ENCODE peak calls at places on chromosome 13, in nine cellular contexts. C is A549, A is heart right ventricle, I is cardiac fibroblast, L is fibroblast of the aortic adventitia, N is HFF-Myc, V is tibial nerve, T is GM23338, R is ovary. X is an unnamed sample.

GRCh38 chr13:100734194-100734720 is 59.7 kb upstream of the TMTC4 start:
- DNase-seq in C (no peak), A (no peak), I (no peak), L (no peak), N (no peak), V (no peak), T (no peak), R (no peak), X (no peak)

GRCh38 chr13:105073041-105073440 is 1462.4 kb downstream of the EFNB2 start:
- DNase-seq in C (no peak), A (no peak), I (no peak), L (no peak), N (no peak), V (no peak), T (no peak), R (no peak), X (no peak)

GRCh38 chr13:21486322-21486721 is 27.2 kb upstream of the ZDHHC20 start:
- DNase-seq in C (no peak), A (no peak), I (no peak), L (no peak), N (no peak), V (no peak), T (no peak), R (no peak), X (no peak)

GRCh38 chr13:78194904-78195639 is 276.4 kb upstream of the EDNRB start:
- DNase-seq in C (no peak), A (no peak), I (peak), L (peak), N (no peak), V (no peak), T (peak), R (no peak), X (peak)

GRCh38 chr13:53001871-53002270 is 26.7 kb upstream of the OLFM4 start:
- DNase-seq in C (no peak), A (no peak), I (no peak), L (no peak), N (no peak), V (no peak), T (no peak), R (no peak), X (no peak)

GRCh38 chr13:73462241-73462640 is 403.4 kb downstream of the KLF5 start:
- DNase-seq in C (no peak), A (no peak), I (peak), L (no peak), N (no peak), V (no peak), T (no peak), R (no peak), X (no peak)

GRCh38 chr13:99859178-99860177 is 112.1 kb downstream of the ZIC5 start:
- DNase-seq in C (no peak), A (no peak), I (no peak), L (no peak), N (peak), V (no peak), T (no peak), R (no peak), X (no peak)

GRCh38 chr13:99496322-99497142 is 4.7 kb upstream of the TM9SF2 start:
- DNase-seq in C (no peak), A (peak), I (peak), L (peak), N (no peak), V (peak), T (peak), R (peak), X (peak)

GRCh38 chr13:43985437-43986051 is 105.8 kb downstream of the LACC1 start:
- DNase-seq in C (no peak), A (no peak), I (no peak), L (no peak), N (no peak), V (no peak), T (no peak), R (no peak), X (no peak)

GRCh38 chr13:101053289-101053688 is 363.0 kb downstream of the NALCN start:
- DNase-seq in C (no peak), A (no peak), I (no peak), L (peak), N (no peak), V (no peak), T (no peak), R (no peak), X (no peak)

GRCh38 chr13:106262886-106263285 is 272.6 kb downstream of the EFNB2 start:
- DNase-seq in C (no peak), A (no peak), I (no peak), L (no peak), N (no peak), V (no peak), T (no peak), R (no peak), X (no peak)

GRCh38 chr13:42039457-42039945 is 8.9 kb upstream of the DGKH start:
- DNase-seq in C (peak), A (no peak), I (no peak), L (no peak), N (no peak), V (peak), T (no peak), R (no peak), X (no peak)

GRCh38 chr13:91785435-91786137 is 387.2 kb downstream of the GPC5 start:
- DNase-seq in C (no peak), A (no peak), I (no peak), L (no peak), N (no peak), V (no peak), T (no peak), R (no peak), X (no peak)

GRCh38 chr13:75801388-75801787 is 165.3 kb downstream of the LMO7 start:
- DNase-seq in C (no peak), A (no peak), I (no peak), L (no peak), N (no peak), V (no peak), T (no peak), R (no peak), X (no peak)

GRCh38 chr13:75803175-75803611 is 167.1 kb downstream of the LMO7 start:
- DNase-seq in C (no peak), A (no peak), I (no peak), L (no peak), N (no peak), V (no peak), T (peak), R (no peak), X (no peak)

GRCh38 chr13:75798353-75799245 is 162.5 kb downstream of the LMO7 start:
- DNase-seq in C (no peak), A (no peak), I (peak), L (peak), N (peak), V (no peak), T (no peak), R (no peak), X (peak)

GRCh38 chr13:75802161-75802560 is 166.0 kb downstream of the LMO7 start:
- DNase-seq in C (no peak), A (no peak), I (no peak), L (no peak), N (no peak), V (no peak), T (no peak), R (no peak), X (no peak)

DNA sequence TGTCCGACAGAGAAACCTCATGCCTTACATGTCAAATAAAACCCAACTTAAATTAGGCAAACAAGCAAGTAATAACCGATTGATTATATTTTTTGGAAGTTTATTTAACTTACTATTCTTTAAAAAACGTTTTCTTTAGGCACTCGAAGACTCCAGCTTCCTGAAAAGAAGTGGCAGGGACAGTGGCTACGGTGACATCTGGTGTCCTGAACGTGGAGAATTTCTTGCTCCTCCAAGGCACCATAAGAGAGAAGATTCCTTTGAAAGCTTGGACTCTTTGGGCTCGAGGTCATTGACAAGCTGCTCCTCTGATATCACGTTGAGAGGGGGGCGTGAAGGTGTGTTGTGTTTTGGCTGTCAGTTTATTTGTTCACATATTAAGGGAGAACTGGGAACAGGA is 164.4 kb downstream of the LMO7 start:
- DNase-seq in C (no peak), A (no peak), I (no peak), L (no peak), N (no peak), V (no peak), T (peak), R (no peak), X (no peak)
- TF ChIP-seq CTCF in C (peak), A (no peak), I (no peak), L (no peak), N (no peak), V (no peak), T (no peak), R (no peak), X (no peak)

DNA sequence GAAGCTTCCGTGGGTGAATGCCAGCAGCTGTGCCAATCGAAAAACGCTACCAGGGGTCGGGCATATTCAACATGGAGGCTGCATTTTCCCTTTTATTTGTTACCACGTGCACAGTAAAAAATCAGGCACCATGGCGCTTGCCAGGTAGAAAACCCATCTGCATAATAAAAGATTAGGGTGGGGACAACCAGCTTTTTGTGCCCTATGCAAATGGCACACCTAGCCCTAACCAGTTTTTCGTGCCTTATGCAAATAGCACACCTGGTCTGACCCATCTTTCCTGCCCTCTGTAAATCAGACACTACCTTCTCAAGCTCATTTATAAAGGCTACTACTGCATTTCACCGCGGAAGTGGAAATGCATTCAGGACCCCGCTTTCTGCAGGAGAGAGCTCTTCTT is 62.1 kb upstream of the FREM2 start:
- DNase-seq in C (no peak), A (no peak), I (no peak), L (no peak), N (no peak), V (no peak), T (peak), R (no peak), X (no peak)
- H3K4me3 ChIP-seq in C (no peak), A (no peak), I (no peak), L (no peak), N (no peak), V (no peak), T (peak), R (no peak), X (no peak)

GRCh38 chr13:79543883-79544282 is 62.9 kb downstream of the NDFIP2 start:
- DNase-seq in C (no peak), A (no peak), I (no peak), L (no peak), N (no peak), V (no peak), T (no peak), R (no peak), X (no peak)

GRCh38 chr13:79547211-79547610 is 66.3 kb downstream of the NDFIP2 start:
- DNase-seq in C (no peak), A (no peak), I (no peak), L (no peak), N (no peak), V (no peak), T (no peak), R (no peak), X (no peak)

GRCh38 chr13:79549355-79550106 is 68.6 kb downstream of the NDFIP2 start:
- DNase-seq in C (no peak), A (no peak), I (no peak), L (peak), N (no peak), V (no peak), T (no peak), R (no peak), X (no peak)

GRCh38 chr13:79547821-79548220 is 66.9 kb downstream of the NDFIP2 start:
- DNase-seq in C (no peak), A (no peak), I (no peak), L (no peak), N (no peak), V (no peak), T (no peak), R (no peak), X (no peak)

DNA sequence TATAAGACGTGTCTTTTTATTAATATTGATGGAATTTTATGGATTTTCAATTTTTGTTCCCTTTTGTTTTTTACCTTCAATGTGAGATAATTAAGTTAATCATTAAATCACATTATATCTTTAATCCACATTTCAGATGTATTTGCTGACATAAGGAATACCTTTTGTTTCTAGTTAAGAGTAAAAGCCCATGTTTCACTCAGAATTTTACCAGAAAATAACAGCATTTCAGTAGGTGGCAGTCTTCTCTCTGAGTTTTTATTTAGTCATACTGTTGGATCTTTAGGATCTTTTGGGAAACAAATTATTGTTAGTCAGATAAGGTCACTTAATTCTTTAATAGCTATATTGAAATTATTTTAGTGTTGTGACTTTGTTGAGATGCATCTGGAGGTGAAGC is 67.9 kb downstream of the NDFIP2 start:
- DNase-seq in C (no peak), A (no peak), I (peak), L (peak), N (no peak), V (no peak), T (no peak), R (no peak), X (peak)
- TF ChIP-seq CTCF in C (peak), A (no peak), I (peak), L (peak), N (no peak), V (no peak), T (peak), R (no peak), X (peak)

GRCh38 chr13:49217962-49218492 is 2.1 kb upstream of the MLNR start:
- DNase-seq in C (no peak), A (no peak), I (no peak), L (no peak), N (no peak), V (no peak), T (peak), R (no peak), X (no peak)

GRCh38 chr13:49220856-49221614 is 897 bp downstream of the MLNR start:
- DNase-seq in C (no peak), A (peak), I (peak), L (no peak), N (no peak), V (no peak), T (peak), R (no peak), X (peak)

GRCh38 chr13:49218493-49219051 is 1.6 kb upstream of the MLNR start:
- DNase-seq in C (no peak), A (no peak), I (peak), L (no peak), N (no peak), V (no peak), T (peak), R (no peak), X (no peak)

GRCh38 chr13:49219647-49220034 is 497 bp upstream of the MLNR start:
- DNase-seq in C (no peak), A (no peak), I (peak), L (peak), N (no peak), V (no peak), T (no peak), R (no peak), X (no peak)

GRCh38 chr13:49220035-49220855 is at the start of gene MLNR:
- DNase-seq in C (peak), A (peak), I (no peak), L (no peak), N (no peak), V (no peak), T (peak), R (no peak), X (peak)
- H3K4me3 ChIP-seq in C (peak), A (peak), I (peak), L (peak), N (no peak), V (peak), T (peak), R (peak), X (no peak)

GRCh38 chr13:102726430-102726829 is 31.6 kb upstream of the METTL21C start:
- DNase-seq in C (no peak), A (no peak), I (no peak), L (no peak), N (no peak), V (no peak), T (no peak), R (no peak), X (peak)
- TF ChIP-seq CTCF in C (no peak), A (no peak), I (no peak), L (no peak), N (no peak), V (no peak), T (no peak), R (no peak), X (no peak)

GRCh38 chr13:30371649-30372265 is 50.5 kb upstream of the UBE2L5 start:
- DNase-seq in C (no peak), A (no peak), I (peak), L (peak), N (no peak), V (no peak), T (no peak), R (no peak), X (peak)
- H3K4me3 ChIP-seq in C (no peak), A (no peak), I (no peak), L (no peak), N (no peak), V (no peak), T (no peak), R (no peak), X (no peak)

DNA sequence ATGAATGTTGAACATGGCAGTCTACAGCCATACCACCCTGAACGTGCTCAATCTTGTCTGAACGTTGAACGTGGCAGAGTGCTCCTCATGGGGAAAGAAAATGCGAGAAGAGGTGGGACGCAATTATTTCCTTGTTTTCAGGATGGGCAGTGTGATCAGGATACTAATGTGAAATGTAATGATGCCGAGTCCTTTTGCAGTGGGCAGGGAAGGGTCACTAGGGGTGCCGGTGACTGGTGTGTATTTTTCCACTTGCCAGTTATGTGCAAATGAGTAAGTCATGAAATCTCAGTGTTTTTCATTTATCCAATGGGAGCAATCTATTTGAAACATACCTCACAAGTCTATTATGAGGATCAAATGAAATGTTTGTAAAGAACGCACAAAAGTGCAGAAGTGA is 84.8 kb downstream of the LNX2 start:
- DNase-seq in C (no peak), A (no peak), I (no peak), L (no peak), N (no peak), V (no peak), T (no peak), R (no peak), X (no peak)
- TF ChIP-seq CTCF in C (peak), A (no peak), I (no peak), L (no peak), N (no peak), V (no peak), T (no peak), R (no peak), X (no peak)

GRCh38 chr13:97246596-97246995 is 24.5 kb downstream of the MBNL2 start:
- DNase-seq in C (no peak), A (no peak), I (no peak), L (no peak), N (no peak), V (no peak), T (no peak), R (no peak), X (no peak)
- H3K4me3 ChIP-seq in C (no peak), A (peak), I (no peak), L (peak), N (peak), V (peak), T (no peak), R (no peak), X (peak)

DNA sequence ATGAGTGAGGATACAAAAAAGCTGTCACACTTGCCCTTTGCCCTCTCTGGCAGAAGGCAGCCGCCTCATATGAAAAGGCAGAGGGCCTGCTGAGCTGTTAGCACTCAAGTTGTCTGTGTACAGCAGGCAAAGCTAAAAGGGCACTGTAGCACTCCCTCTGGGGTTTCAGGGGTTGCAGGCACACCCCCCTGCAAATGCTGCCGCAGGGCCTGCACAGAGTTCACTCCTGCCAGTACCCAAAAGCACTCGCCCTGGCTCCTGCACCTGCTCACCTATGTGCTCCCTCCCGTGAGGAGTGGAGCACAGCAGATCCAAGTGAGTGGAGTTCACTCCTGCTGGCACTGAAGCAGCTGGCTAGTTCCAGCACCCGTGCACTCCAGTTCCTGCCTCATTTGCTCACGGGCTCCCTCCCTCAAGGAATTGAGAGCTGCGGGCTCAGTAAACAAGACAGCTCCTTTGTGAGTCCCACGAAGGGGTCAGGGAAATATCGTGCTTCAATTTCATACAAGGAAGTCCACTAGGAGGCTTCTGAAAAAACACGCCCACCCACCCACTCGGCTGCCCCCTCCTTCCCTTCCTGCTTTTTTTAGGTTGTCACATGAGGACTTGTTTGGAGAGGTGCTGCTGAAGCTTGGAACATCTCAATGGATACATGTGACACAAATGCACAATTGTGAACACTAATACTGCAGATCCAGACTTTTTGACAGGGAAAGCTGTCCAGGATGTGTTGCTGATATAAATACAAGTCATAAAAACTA is 9.9 kb upstream of the RCBTB2 start:
- DNase-seq in C (no peak), A (peak), I (peak), L (no peak), N (no peak), V (peak), T (peak), R (peak), X (peak)
- TF ChIP-seq CTCF in C (no peak), A (no peak), I (peak), L (no peak), N (no peak), V (no peak), T (no peak), R (no peak), X (no peak)

DNA sequence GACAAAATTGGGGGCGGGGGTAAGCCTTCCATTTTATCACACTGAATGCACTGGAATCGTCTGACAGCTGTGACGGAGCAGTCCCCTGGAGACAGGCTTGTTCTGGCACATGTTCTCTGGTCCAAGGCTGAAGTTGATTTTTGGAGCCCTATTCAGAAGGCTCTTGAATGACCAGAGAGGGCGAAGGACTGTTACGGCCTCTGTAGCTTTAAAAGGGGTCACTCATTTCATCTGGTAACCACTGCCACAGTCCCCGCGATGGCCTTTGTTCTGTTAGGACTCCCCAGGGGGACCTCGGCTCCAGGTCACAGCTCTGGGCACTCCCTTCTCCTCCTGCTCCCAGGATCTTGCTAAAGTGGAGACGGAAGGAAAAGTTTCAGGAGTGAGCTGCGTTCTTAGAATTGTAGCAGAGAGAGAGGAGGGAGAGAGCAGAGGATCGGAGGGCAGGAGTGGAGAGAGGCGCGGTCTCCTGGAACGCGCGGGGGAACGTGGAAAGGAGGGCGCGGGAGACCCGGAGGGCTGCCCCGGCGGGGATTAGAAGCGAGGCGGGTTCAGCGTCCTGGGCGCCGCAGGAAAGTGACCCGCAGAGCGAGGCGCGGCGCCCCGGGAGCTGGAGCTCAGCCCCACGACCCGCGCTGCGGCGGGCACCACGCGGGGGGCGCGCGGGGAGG is 134.3 kb upstream of the MYO16 start:
- DNase-seq in C (no peak), A (no peak), I (peak), L (no peak), N (no peak), V (no peak), T (peak), R (no peak), X (no peak)
- H3K4me3 ChIP-seq in C (peak), A (peak), I (no peak), L (no peak), N (no peak), V (peak), T (peak), R (no peak), X (no peak)

X was measured in fibroblast of mammary gland.